ENCODE peak calls at places on chromosomes 4 and X, in six cellular contexts. G is activated CD4-positive, alpha-beta T cell treated with anti-CD3 and anti-CD28 coated beads, Interleukin-2, amount 50 U/mL, for 1 hour; Q is NCI-H774; X is epithelial cell of esophagus; O is activated naive CD4-positive, alpha-beta T cell treated with anti-CD3 and anti-CD28 coated beads for 36 hours; L is posterior vena cava. U is an unnamed sample.

GRCh38 chr4:139227729-139228404 is 50.8 kb upstream of the ELF2 start:
- DNase-seq in G (no peak), O (peak; percentile 9), Q (no peak), L (no peak), X (peak; percentile 28), U (no peak)

GRCh38 chrX:39301041-39301440 is 499.8 kb downstream of the MID1IP1 start:
- DNase-seq in L (no peak), O (no peak), G (no peak), Q (no peak), X (no peak), U (peak; percentile 73)

GRCh38 chrX:129636175-129636681 is 18.5 kb downstream of the APLN start:
- DNase-seq in O (no peak), G (no peak), L (no peak), X (peak; percentile 78), Q (no peak), U (no peak)

GRCh38 chrX:126170715-126171114 is 4.6 kb upstream of the DCAF12L2 start:
- DNase-seq in Q (no peak), L (no peak), G (no peak), O (no peak), X (no peak), U (no peak)

GRCh38 chrX:110180928-110181310 is 137.0 kb downstream of the AMMECR1 start:
- DNase-seq in G (no peak), O (no peak), L (no peak), Q (no peak), X (peak; percentile 51), U (no peak)

GRCh38 chrX:7638053-7638452 is 204.9 kb upstream of the VCX start:
- DNase-seq in L (no peak), G (no peak), Q (no peak), X (no peak), O (no peak), U (no peak)

GRCh38 chr4:45621926-45622325 is 501.9 kb downstream of the GABRG1 start:
- DNase-seq in X (peak; percentile 45), L (no peak), Q (no peak), G (no peak), O (no peak), U (no peak)

GRCh38 chr4:8777320-8778196 is 94.1 kb downstream of the HMX1 start:
- DNase-seq in G (no peak), Q (no peak), O (no peak), L (peak; percentile 48), X (peak; percentile 2), U (no peak)

GRCh38 chrX:134670241-134670811 is 12.1 kb upstream of the PLAC1 start:
- DNase-seq in Q (no peak), O (no peak), X (peak; percentile 83), L (no peak), G (no peak), U (no peak)

GRCh38 chr4:73759357-73759756 is 19.0 kb downstream of the CXCL8 start:
- DNase-seq in G (no peak), Q (no peak), L (no peak), O (no peak), X (no peak), U (no peak)

GRCh38 chrX:17030092-17030491 is 83.6 kb downstream of the REPS2 start:
- DNase-seq in Q (no peak), L (no peak), X (no peak), O (no peak), G (no peak), U (no peak)

GRCh38 chrX:109841869-109842579 is 109.0 kb upstream of the ACSL4 start:
- DNase-seq in O (no peak), G (no peak), L (no peak), Q (no peak), X (no peak), U (no peak)

GRCh38 chrX:37779857-37780256 is at the start of gene CYBB:
- DNase-seq in O (no peak), X (no peak), L (no peak), Q (no peak), G (no peak), U (no peak)

GRCh38 chr4:126799971-126800722 is 832.6 kb upstream of the INTU start:
- DNase-seq in Q (peak; percentile 0), X (no peak), O (no peak), L (no peak), G (no peak), U (no peak)

GRCh38 chr4:182895791-182896292 is 21.3 kb downstream of the DCTD start:
- DNase-seq in L (no peak), O (no peak), Q (no peak), G (no peak), X (no peak), U (no peak)

GRCh38 chrX:129717902-129718301 is 20.9 kb upstream of the XPNPEP2 start:
- DNase-seq in L (peak; percentile 84), G (no peak), O (no peak), X (peak; percentile 78), Q (no peak), U (no peak)

GRCh38 chr4:7831330-7831729 is 108.3 kb downstream of the AFAP1 start:
- DNase-seq in G (no peak), X (no peak), O (peak; percentile 55), Q (no peak), L (no peak), U (no peak)

GRCh38 chr4:121140712-121141111 is 23.4 kb downstream of the TNIP3 start:
- DNase-seq in Q (no peak), X (peak; percentile 8), L (no peak), O (no peak), G (no peak), U (no peak)

GRCh38 chr4:44914223-44914622 is 187.9 kb upstream of the GNPDA2 start:
- DNase-seq in G (no peak), O (no peak), Q (no peak), X (no peak), L (no peak), U (no peak)

U was measured in DMS153.